ENCODE peak calls at places on chromosomes 6 and 20, in seven cellular contexts. L is renal cortical epithelial cell, Z is GM12864, A is retina, W is nephron progenitor cell, B is AG08395, F is sigmoid colon. D is an unnamed sample.

GRCh38 chr20:22918286-22918983 is 116.7 kb upstream of the SSTR4 start:
- DNase-seq in B (no peak), L (no peak), A (no peak), Z (no peak), F (no peak), W (no peak), D (no peak)

GRCh38 chr20:21520702-21521595 is 7.1 kb upstream of the NKX2-2 start:
- DNase-seq in L (no peak), Z (no peak), W (no peak), B (no peak), A (peak; percentile 71), F (no peak), D (no peak)

GRCh38 chr6:148457843-148458159 is 115.2 kb downstream of the SASH1 start:
- DNase-seq in L (no peak), Z (no peak), A (no peak), W (no peak), B (no peak), F (no peak), D (no peak)

GRCh38 chr20:17014217-17014616 is 212.6 kb upstream of the PCSK2 start:
- DNase-seq in F (no peak), B (no peak), L (no peak), W (no peak), A (peak; percentile 75), Z (no peak), D (no peak)

GRCh38 chr20:51542894-51543788 is 622 bp upstream of the NFATC2 start:
- DNase-seq in W (no peak), F (no peak), B (no peak), A (peak; percentile 19), Z (no peak), L (no peak), D (no peak)

GRCh38 chr20:36579996-36580545 is 6.7 kb downstream of the TGIF2 start:
- DNase-seq in B (no peak), L (peak; percentile 93), W (no peak), F (no peak), A (no peak), Z (no peak), D (no peak)

GRCh38 chr20:24872291-24873014 is 76.6 kb upstream of the CST7 start:
- DNase-seq in L (no peak), A (no peak), B (no peak), F (peak; percentile 56), Z (no peak), W (no peak), D (no peak)

GRCh38 chr6:82015043-82015442 is 232.5 kb downstream of the IBTK start:
- DNase-seq in Z (no peak), F (no peak), A (no peak), W (no peak), L (peak; percentile 58), B (peak; percentile 30), D (no peak)

GRCh38 chr20:35791823-35792222 is 20.0 kb downstream of the PHF20 start:
- DNase-seq in F (no peak), Z (no peak), B (peak; percentile 72), L (peak; percentile 92), A (no peak), W (no peak), D (no peak)

GRCh38 chr6:93165850-93166249 is 253.5 kb downstream of the EPHA7 start:
- DNase-seq in Z (no peak), F (no peak), L (no peak), W (no peak), A (no peak), B (no peak), D (no peak)

GRCh38 chr6:132527791-132528190 is 10.3 kb upstream of the TAAR9 start:
- DNase-seq in B (no peak), A (no peak), L (peak; percentile 69), F (no peak), Z (no peak), W (no peak), D (no peak)

GRCh38 chr20:13396036-13396435 is 175.0 kb downstream of the ISM1 start:
- DNase-seq in A (no peak), L (peak; percentile 20), W (no peak), F (no peak), B (peak; percentile 40), Z (no peak), D (no peak)

GRCh38 chr6:147159536-147160374 is 44.5 kb upstream of the STXBP5 start:
- DNase-seq in W (no peak), Z (no peak), L (no peak), A (no peak), F (no peak), B (no peak), D (no peak)

GRCh38 chr6:33165581-33166258 is 26.5 kb downstream of the COL11A2 start:
- DNase-seq in L (no peak), W (no peak), F (no peak), B (no peak), Z (no peak), A (no peak), D (peak; percentile 13)

GRCh38 chr6:30876039-30876730 is 8.1 kb upstream of the DDR1 start:
- DNase-seq in A (no peak), B (peak; percentile 49), W (no peak), Z (no peak), L (peak; percentile 74), F (peak; percentile 83), D (no peak)

GRCh38 chr20:62223571-62223970 is 3.5 kb upstream of the HRH3 start:
- DNase-seq in Z (no peak), F (no peak), A (no peak), W (no peak), L (no peak), B (no peak), D (no peak)

GRCh38 chr20:44460795-44461141 is 14.9 kb upstream of the TTPAL start:
- DNase-seq in A (no peak), F (no peak), L (peak; percentile 41), B (peak; percentile 55), W (no peak), Z (no peak), D (no peak)

GRCh38 chr6:80938131-80938530 is 814.4 kb downstream of the TENT5A start:
- DNase-seq in Z (no peak), B (no peak), L (no peak), W (no peak), A (no peak), F (no peak), D (no peak)